ENCODE peak calls at places on chromosomes 6 and 20, in nine cellular contexts. Q is thoracic aorta; J is effector CD4-positive, alpha-beta T cell; T is GM23338; C is GM13976; X is spleen; G is NCI-H2029; E is activated CD8-positive, alpha-beta memory T cell treated with anti-CD3 and anti-CD28 coated beads for 4 hours; W is LoVo. M is an unnamed sample.

GRCh38 chr6:157223021-157223430 is 100.3 kb downstream of the TMEM242 start:
- DNase-seq in J (no peak), E (no peak), W (no peak), C (peak), T (no peak), G (no peak), Q (no peak), X (peak), M (no peak)

GRCh38 chr6:144216668-144217218 is 66.4 kb downstream of the STX11 start:
- DNase-seq in X (peak), W (no peak), J (no peak), T (peak), E (no peak), Q (no peak), C (peak), G (no peak), M (no peak)

GRCh38 chr6:167706313-167707109 is 120.2 kb upstream of the AFDN start:
- DNase-seq in W (no peak), G (no peak), T (no peak), J (peak), E (peak), X (peak), Q (no peak), C (peak), M (no peak)

GRCh38 chr6:133408543-133408942 is 167.4 kb downstream of the EYA4 start:
- DNase-seq in X (no peak), E (no peak), T (no peak), G (no peak), C (no peak), W (no peak), J (no peak), Q (no peak), M (no peak)

GRCh38 chr20:40639956-40640355 is 49.1 kb downstream of the MAFB start:
- DNase-seq in X (no peak), Q (no peak), T (no peak), C (no peak), W (no peak), E (no peak), J (no peak), G (no peak), M (no peak)

GRCh38 chr6:26272171-26272631 is 92.8 kb upstream of the BTN3A2 start:
- DNase-seq in T (peak), G (peak), E (no peak), C (no peak), X (peak), J (peak), W (no peak), Q (no peak), M (peak)

GRCh38 chr20:57659131-57659788 is 39.0 kb upstream of the ZBP1 start:
- DNase-seq in C (peak), Q (peak), X (peak), W (no peak), G (no peak), E (no peak), J (no peak), T (no peak), M (no peak)

GRCh38 chr20:58028123-58028522 is 200.3 kb downstream of the ANKRD60 start:
- DNase-seq in G (no peak), W (no peak), Q (no peak), T (peak), J (no peak), E (no peak), C (no peak), X (peak), M (no peak)

GRCh38 chr20:5070570-5070969 is 49.2 kb downstream of the PCNA start:
- DNase-seq in C (no peak), G (peak), Q (no peak), W (no peak), J (no peak), X (no peak), T (no peak), E (no peak), M (no peak)

GRCh38 chr20:41149679-41150131 is 12.4 kb downstream of the PLCG1 start:
- DNase-seq in Q (no peak), G (no peak), X (no peak), C (no peak), E (no peak), W (peak), J (no peak), T (no peak), M (no peak)

GRCh38 chr6:39821739-39822532 is 29.8 kb downstream of the DAAM2 start:
- DNase-seq in T (peak), J (no peak), X (no peak), E (no peak), Q (no peak), G (no peak), C (no peak), W (no peak), M (no peak)

GRCh38 chr20:8854566-8854965 is 214.3 kb upstream of the PLCB4 start:
- DNase-seq in C (no peak), W (no peak), T (peak), X (no peak), J (no peak), G (no peak), E (no peak), Q (no peak), M (no peak)

GRCh38 chr6:101085327-101085726 is 204.2 kb upstream of the ASCC3 start:
- DNase-seq in C (no peak), W (no peak), X (no peak), E (no peak), Q (no peak), J (no peak), T (peak), G (no peak), M (no peak)

GRCh38 chr6:150998992-150999975 is 133.8 kb downstream of the MTHFD1L start:
- DNase-seq in Q (no peak), J (no peak), T (no peak), X (no peak), W (no peak), G (no peak), C (no peak), E (no peak), M (no peak)

GRCh38 chr20:3164763-3165410 is 5.2 kb upstream of the FASTKD5 start:
- DNase-seq in E (no peak), Q (no peak), T (no peak), X (no peak), J (no peak), G (no peak), C (peak), W (no peak), M (no peak)

GRCh38 chr6:38459291-38459690 is 180.4 kb downstream of the BTBD9 start:
- DNase-seq in E (no peak), W (no peak), T (no peak), Q (no peak), G (no peak), C (no peak), J (no peak), X (no peak), M (no peak)

GRCh38 chr20:60372822-60373221 is 414.6 kb downstream of the CDH26 start:
- DNase-seq in C (no peak), T (no peak), W (no peak), X (no peak), J (no peak), G (peak), E (no peak), Q (no peak), M (no peak)

GRCh38 chr6:115830895-115831294 is 229.8 kb downstream of the FRK start:
- DNase-seq in Q (no peak), W (no peak), X (no peak), C (no peak), E (no peak), T (no peak), G (no peak), J (no peak), M (no peak)

GRCh38 chr6:110738899-110739365 is 76.3 kb downstream of the CDK19 start:
- DNase-seq in C (no peak), T (no peak), X (no peak), Q (no peak), E (no peak), J (no peak), G (no peak), W (no peak), M (no peak)